ENCODE peak calls at places on chromosomes 13 and 19, in eight cellular contexts. One of them, this sample, is unnamed.

GRCh38 chr19:13629687-13630357 is 123.5 kb upstream of the CACNA1A start:
- DNase-seq in fibroblast of lung: peak
- DNase-seq in ovary: no peak
- DNase-seq in iPS DF 6.9: no peak
- DNase-seq in lower lobe of right lung: no peak
- DNase-seq in body of pancreas: no peak
- DNase-seq in neuronal stem cell: no peak
- DNase-seq in CD4-positive, alpha-beta T cell: no peak
- DNase-seq in this sample: no peak

GRCh38 chr13:31424130-31424729 is 224.5 kb downstream of the B3GLCT start:
- DNase-seq in body of pancreas: peak
- DNase-seq in neuronal stem cell: peak
- DNase-seq in CD4-positive, alpha-beta T cell: peak
- DNase-seq in fibroblast of lung: peak
- DNase-seq in ovary: peak
- DNase-seq in lower lobe of right lung: peak
- DNase-seq in iPS DF 6.9: peak
- DNase-seq in this sample: peak

GRCh38 chr13:93776936-93777335 is 550.3 kb downstream of the GPC6 start:
- DNase-seq in body of pancreas: no peak
- DNase-seq in ovary: no peak
- DNase-seq in iPS DF 6.9: no peak
- DNase-seq in lower lobe of right lung: no peak
- DNase-seq in fibroblast of lung: peak
- DNase-seq in neuronal stem cell: no peak
- DNase-seq in CD4-positive, alpha-beta T cell: no peak
- DNase-seq in this sample: no peak

GRCh38 chr19:43784981-43785808 is 4.4 kb upstream of the KCNN4 start:
- DNase-seq in CD4-positive, alpha-beta T cell: peak
- DNase-seq in fibroblast of lung: peak
- DNase-seq in iPS DF 6.9: peak
- DNase-seq in lower lobe of right lung: peak
- DNase-seq in body of pancreas: no peak
- DNase-seq in neuronal stem cell: peak
- DNase-seq in ovary: no peak
- DNase-seq in this sample: peak

GRCh38 chr19:13154241-13154778 is 4.1 kb downstream of the IER2 start:
- DNase-seq in neuronal stem cell: peak
- DNase-seq in fibroblast of lung: peak
- DNase-seq in iPS DF 6.9: no peak
- DNase-seq in body of pancreas: peak
- DNase-seq in lower lobe of right lung: peak
- DNase-seq in ovary: peak
- DNase-seq in CD4-positive, alpha-beta T cell: peak
- DNase-seq in this sample: peak

GRCh38 chr19:6458695-6459355 is 767 bp downstream of the SLC25A23 start:
- DNase-seq in neuronal stem cell: no peak
- DNase-seq in ovary: peak
- DNase-seq in CD4-positive, alpha-beta T cell: no peak
- DNase-seq in iPS DF 6.9: no peak
- DNase-seq in lower lobe of right lung: no peak
- DNase-seq in fibroblast of lung: no peak
- DNase-seq in body of pancreas: peak
- DNase-seq in this sample: no peak

GRCh38 chr19:19444694-19445155 is 39.2 kb downstream of the GATAD2A start:
- DNase-seq in lower lobe of right lung: no peak
- DNase-seq in CD4-positive, alpha-beta T cell: no peak
- DNase-seq in body of pancreas: no peak
- DNase-seq in fibroblast of lung: peak
- DNase-seq in neuronal stem cell: no peak
- DNase-seq in ovary: no peak
- DNase-seq in iPS DF 6.9: no peak
- DNase-seq in this sample: no peak

GRCh38 chr19:12969292-12969988 is at the start of gene DAND5:
- DNase-seq in neuronal stem cell: no peak
- DNase-seq in CD4-positive, alpha-beta T cell: no peak
- DNase-seq in ovary: no peak
- DNase-seq in fibroblast of lung: no peak
- DNase-seq in body of pancreas: no peak
- DNase-seq in lower lobe of right lung: no peak
- DNase-seq in iPS DF 6.9: no peak
- DNase-seq in this sample: peak

GRCh38 chr13:37981932-37982331 is 112.4 kb upstream of the TRPC4 start:
- DNase-seq in neuronal stem cell: no peak
- DNase-seq in body of pancreas: no peak
- DNase-seq in lower lobe of right lung: no peak
- DNase-seq in ovary: no peak
- DNase-seq in iPS DF 6.9: no peak
- DNase-seq in fibroblast of lung: no peak
- DNase-seq in CD4-positive, alpha-beta T cell: no peak
- DNase-seq in this sample: no peak

GRCh38 chr13:106490177-106490576 is 45.3 kb downstream of the EFNB2 start:
- DNase-seq in lower lobe of right lung: no peak
- DNase-seq in neuronal stem cell: no peak
- DNase-seq in fibroblast of lung: no peak
- DNase-seq in iPS DF 6.9: no peak
- DNase-seq in ovary: no peak
- DNase-seq in body of pancreas: no peak
- DNase-seq in CD4-positive, alpha-beta T cell: no peak
- DNase-seq in this sample: no peak

GRCh38 chr13:95128045-95128643 is 173.1 kb downstream of the ABCC4 start:
- DNase-seq in iPS DF 6.9: no peak
- DNase-seq in CD4-positive, alpha-beta T cell: no peak
- DNase-seq in body of pancreas: no peak
- DNase-seq in neuronal stem cell: no peak
- DNase-seq in lower lobe of right lung: no peak
- DNase-seq in ovary: no peak
- DNase-seq in fibroblast of lung: peak
- DNase-seq in this sample: no peak
- H3K27ac ChIP-seq in iPS DF 6.9: no peak
- H3K27ac ChIP-seq in CD4-positive, alpha-beta T cell: no peak
- H3K27ac ChIP-seq in body of pancreas: no peak
- H3K27ac ChIP-seq in neuronal stem cell: no peak
- H3K27ac ChIP-seq in lower lobe of right lung: no peak
- H3K27ac ChIP-seq in ovary: no peak
- H3K27ac ChIP-seq in fibroblast of lung: no peak
- H3K27ac ChIP-seq in this sample: no peak

GRCh38 chr13:34302596-34302995 is 484.6 kb downstream of the RFC3 start:
- DNase-seq in body of pancreas: no peak
- DNase-seq in iPS DF 6.9: no peak
- DNase-seq in lower lobe of right lung: no peak
- DNase-seq in neuronal stem cell: no peak
- DNase-seq in CD4-positive, alpha-beta T cell: no peak
- DNase-seq in ovary: no peak
- DNase-seq in fibroblast of lung: no peak
- DNase-seq in this sample: no peak
- H3K27ac ChIP-seq in body of pancreas: no peak
- H3K27ac ChIP-seq in iPS DF 6.9: no peak
- H3K27ac ChIP-seq in lower lobe of right lung: no peak
- H3K27ac ChIP-seq in neuronal stem cell: no peak
- H3K27ac ChIP-seq in CD4-positive, alpha-beta T cell: no peak
- H3K27ac ChIP-seq in ovary: no peak
- H3K27ac ChIP-seq in fibroblast of lung: no peak
- H3K27ac ChIP-seq in this sample: no peak

GRCh38 chr19:35141627-35142401 is 1.2 kb upstream of the FXYD7 start:
- DNase-seq in iPS DF 6.9: no peak
- DNase-seq in ovary: peak
- DNase-seq in CD4-positive, alpha-beta T cell: peak
- DNase-seq in lower lobe of right lung: no peak
- DNase-seq in body of pancreas: peak
- DNase-seq in fibroblast of lung: peak
- DNase-seq in neuronal stem cell: no peak
- DNase-seq in this sample: no peak
- H3K27ac ChIP-seq in iPS DF 6.9: no peak
- H3K27ac ChIP-seq in ovary: no peak
- H3K27ac ChIP-seq in CD4-positive, alpha-beta T cell: no peak
- H3K27ac ChIP-seq in lower lobe of right lung: no peak
- H3K27ac ChIP-seq in body of pancreas: peak
- H3K27ac ChIP-seq in fibroblast of lung: no peak
- H3K27ac ChIP-seq in neuronal stem cell: no peak
- H3K27ac ChIP-seq in this sample: no peak

GRCh38 chr19:32350492-32350891 is 5.1 kb downstream of the ZNF507 start:
- DNase-seq in ovary: no peak
- DNase-seq in fibroblast of lung: no peak
- DNase-seq in lower lobe of right lung: no peak
- DNase-seq in body of pancreas: no peak
- DNase-seq in neuronal stem cell: no peak
- DNase-seq in CD4-positive, alpha-beta T cell: no peak
- DNase-seq in iPS DF 6.9: no peak
- DNase-seq in this sample: no peak
- H3K27ac ChIP-seq in ovary: no peak
- H3K27ac ChIP-seq in fibroblast of lung: no peak
- H3K27ac ChIP-seq in lower lobe of right lung: no peak
- H3K27ac ChIP-seq in body of pancreas: no peak
- H3K27ac ChIP-seq in neuronal stem cell: no peak
- H3K27ac ChIP-seq in CD4-positive, alpha-beta T cell: no peak
- H3K27ac ChIP-seq in iPS DF 6.9: no peak
- H3K27ac ChIP-seq in this sample: no peak

DNA sequence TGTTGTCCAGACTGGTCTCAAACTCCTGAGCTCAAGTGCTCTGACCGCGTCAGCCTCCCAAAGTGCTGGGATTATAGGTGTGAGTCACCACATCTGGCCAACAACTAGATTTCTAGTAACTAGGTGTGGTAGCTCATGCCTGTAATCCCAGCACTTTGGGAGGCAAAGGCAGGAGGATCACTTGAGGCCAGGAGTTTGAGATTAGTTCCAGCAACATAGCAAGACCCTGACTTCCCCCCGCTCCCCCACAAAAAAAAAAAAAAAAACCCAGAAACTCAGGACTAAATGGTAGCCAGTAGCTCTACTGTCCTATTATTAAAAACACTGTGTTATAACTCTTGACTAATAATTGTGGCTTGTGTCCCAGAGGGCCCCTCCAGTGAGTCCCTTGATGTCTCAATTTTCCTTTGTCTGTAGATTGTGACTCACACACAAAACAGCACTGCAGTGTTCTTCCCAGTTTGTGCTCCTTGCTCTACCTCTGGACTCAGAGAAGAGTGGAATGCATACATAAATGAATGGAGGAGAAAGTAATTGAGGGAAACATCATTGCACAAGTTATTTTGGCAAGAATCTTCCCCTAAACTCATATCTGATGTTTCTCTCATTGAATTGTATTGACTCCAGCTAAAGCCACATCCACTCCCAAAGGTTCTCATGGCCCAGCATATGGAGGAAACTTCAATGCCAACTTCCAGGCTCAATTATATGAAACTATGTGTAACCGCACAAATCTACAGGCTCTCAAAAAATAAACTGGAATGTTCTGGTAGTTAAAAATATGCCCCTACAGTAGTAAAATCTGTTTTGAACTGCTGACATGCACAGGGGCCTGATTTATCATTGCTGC is 8.8 kb downstream of the TPT1 start:
- DNase-seq in iPS DF 6.9: no peak
- DNase-seq in lower lobe of right lung: no peak
- DNase-seq in neuronal stem cell: no peak
- DNase-seq in CD4-positive, alpha-beta T cell: no peak
- DNase-seq in body of pancreas: no peak
- DNase-seq in ovary: no peak
- DNase-seq in fibroblast of lung: peak
- DNase-seq in this sample: no peak
- H3K27ac ChIP-seq in iPS DF 6.9: no peak
- H3K27ac ChIP-seq in lower lobe of right lung: no peak
- H3K27ac ChIP-seq in neuronal stem cell: no peak
- H3K27ac ChIP-seq in CD4-positive, alpha-beta T cell: no peak
- H3K27ac ChIP-seq in body of pancreas: no peak
- H3K27ac ChIP-seq in ovary: no peak
- H3K27ac ChIP-seq in fibroblast of lung: peak
- H3K27ac ChIP-seq in this sample: peak

DNA sequence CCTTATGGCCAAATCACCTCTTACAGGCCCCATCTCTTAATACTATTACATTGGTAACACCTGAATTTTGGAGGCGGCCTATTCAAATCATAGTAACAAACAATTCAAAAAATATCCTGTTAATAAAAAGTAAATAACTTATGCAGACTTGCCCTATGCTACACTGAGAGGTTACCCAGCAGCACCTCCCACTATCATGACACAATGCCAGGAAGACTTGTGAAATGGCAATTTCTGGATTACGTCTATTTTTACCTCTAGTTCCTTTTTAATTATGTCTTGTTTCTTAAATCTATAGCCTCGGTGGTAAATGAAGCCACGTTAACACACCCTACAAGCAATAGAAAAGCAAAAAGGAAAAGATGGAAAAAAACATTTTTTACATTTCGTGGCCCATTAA is 6.2 kb upstream of the DZIP1 start:
- DNase-seq in ovary: no peak
- DNase-seq in fibroblast of lung: no peak
- DNase-seq in lower lobe of right lung: no peak
- DNase-seq in neuronal stem cell: no peak
- DNase-seq in iPS DF 6.9: no peak
- DNase-seq in body of pancreas: no peak
- DNase-seq in CD4-positive, alpha-beta T cell: no peak
- DNase-seq in this sample: no peak
- H3K27ac ChIP-seq in ovary: no peak
- H3K27ac ChIP-seq in fibroblast of lung: no peak
- H3K27ac ChIP-seq in lower lobe of right lung: no peak
- H3K27ac ChIP-seq in neuronal stem cell: no peak
- H3K27ac ChIP-seq in iPS DF 6.9: no peak
- H3K27ac ChIP-seq in body of pancreas: no peak
- H3K27ac ChIP-seq in CD4-positive, alpha-beta T cell: no peak
- H3K27ac ChIP-seq in this sample: no peak

DNA sequence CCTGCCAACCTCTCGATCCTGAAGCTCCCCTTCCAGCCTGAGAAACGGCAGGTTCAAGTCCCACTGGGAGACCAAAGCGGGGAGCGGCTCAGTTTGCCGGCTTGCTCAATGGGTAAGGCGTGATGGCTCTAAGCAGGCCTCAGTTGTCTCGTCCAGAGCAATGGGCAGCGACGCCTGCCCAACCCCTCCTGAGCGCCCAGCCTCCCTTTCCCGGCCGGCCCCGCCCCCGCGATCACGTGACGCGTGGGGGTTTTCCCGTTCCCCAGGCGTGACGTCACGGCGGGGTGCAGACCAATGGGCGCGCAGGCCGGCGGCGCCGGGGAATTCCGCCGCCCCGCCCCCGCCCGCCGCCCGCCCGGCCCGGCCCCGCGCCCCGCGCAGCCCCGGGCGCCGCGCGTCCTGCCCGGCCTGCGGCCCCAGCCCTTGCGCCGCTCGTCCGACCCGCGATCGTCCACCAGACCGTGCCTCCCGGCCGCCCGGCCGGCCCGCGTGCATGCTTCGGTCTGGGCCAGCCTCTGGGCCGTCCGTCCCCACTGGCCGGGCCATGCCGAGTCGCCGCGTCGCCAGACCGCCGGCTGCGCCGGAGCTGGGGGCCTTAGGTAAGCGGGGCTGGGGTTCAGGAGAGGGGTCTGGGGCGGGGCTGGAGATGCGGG is at the start of gene RELB:
- DNase-seq in ovary: peak
- DNase-seq in fibroblast of lung: peak
- DNase-seq in body of pancreas: peak
- DNase-seq in iPS DF 6.9: no peak
- DNase-seq in neuronal stem cell: peak
- DNase-seq in lower lobe of right lung: peak
- DNase-seq in CD4-positive, alpha-beta T cell: peak
- DNase-seq in this sample: peak
- H3K27ac ChIP-seq in ovary: peak
- H3K27ac ChIP-seq in fibroblast of lung: peak
- H3K27ac ChIP-seq in body of pancreas: peak
- H3K27ac ChIP-seq in iPS DF 6.9: no peak
- H3K27ac ChIP-seq in neuronal stem cell: peak
- H3K27ac ChIP-seq in lower lobe of right lung: peak
- H3K27ac ChIP-seq in CD4-positive, alpha-beta T cell: peak
- H3K27ac ChIP-seq in this sample: peak

GRCh38 chr19:47598407-47599349 is 10.3 kb upstream of the BICRA start:
- DNase-seq in iPS DF 6.9: no peak
- DNase-seq in lower lobe of right lung: no peak
- DNase-seq in body of pancreas: peak
- DNase-seq in neuronal stem cell: peak
- DNase-seq in CD4-positive, alpha-beta T cell: no peak
- DNase-seq in fibroblast of lung: peak
- DNase-seq in ovary: peak
- DNase-seq in this sample: no peak
- H3K27ac ChIP-seq in iPS DF 6.9: peak
- H3K27ac ChIP-seq in lower lobe of right lung: peak
- H3K27ac ChIP-seq in body of pancreas: peak
- H3K27ac ChIP-seq in neuronal stem cell: peak
- H3K27ac ChIP-seq in CD4-positive, alpha-beta T cell: no peak
- H3K27ac ChIP-seq in fibroblast of lung: peak
- H3K27ac ChIP-seq in ovary: no peak
- H3K27ac ChIP-seq in this sample: peak